ENCODE peak calls at places on chromosomes 4 and X, in five cellular contexts. E is transverse colon, Q is right cardiac atrium, Z is breast epithelium, V is fibroblast of pulmonary artery. P is an unnamed sample.

GRCh38 chr4:54015421-54016065 is 48.9 kb downstream of the CHIC2 start:
- DNase-seq in Z (no peak), V (no peak), Q (no peak), E (no peak), P (no peak)

GRCh38 chrX:72021975-72022374 is 109.7 kb downstream of the RTL5 start:
- DNase-seq in E (no peak), V (no peak), Q (no peak), Z (no peak), P (no peak)

GRCh38 chrX:103626855-103627254 is 1.9 kb upstream of the TCEAL1 start:
- DNase-seq in Z (no peak), Q (no peak), V (peak), E (no peak), P (no peak)

GRCh38 chrX:49171752-49172279 is at the start of gene PLP2:
- DNase-seq in Z (peak), V (peak), Q (peak), E (peak), P (no peak)

GRCh38 chr4:112765317-112765989 is 128.5 kb downstream of the LARP7 start:
- DNase-seq in V (peak), Z (no peak), Q (no peak), E (no peak), P (no peak)

GRCh38 chr4:6582889-6583504 is 8.0 kb downstream of the MAN2B2 start:
- DNase-seq in Q (no peak), Z (no peak), V (peak), E (no peak), P (no peak)

GRCh38 chr4:1628892-1629703 is 55.0 kb downstream of the FAM53A start:
- DNase-seq in E (peak), Z (no peak), V (peak), Q (peak), P (no peak)

GRCh38 chrX:136608295-136608933 is 39.5 kb upstream of the CD40LG start:
- DNase-seq in V (peak), E (peak), Q (peak), Z (no peak), P (no peak)

GRCh38 chr4:13306356-13306755 is 177.8 kb downstream of the RAB28 start:
- DNase-seq in Z (no peak), V (no peak), E (no peak), Q (no peak), P (no peak)

GRCh38 chrX:150849996-150850720 is 48.3 kb downstream of the CD99L2 start:
- DNase-seq in Z (no peak), Q (no peak), E (no peak), V (no peak), P (no peak)

GRCh38 chr4:48093949-48094550 is 40.0 kb downstream of the TXK start:
- DNase-seq in V (peak), Q (no peak), Z (no peak), E (peak), P (no peak)

GRCh38 chr4:168440442-168441264 is 39.6 kb downstream of the DDX60L start:
- DNase-seq in Z (no peak), E (no peak), Q (no peak), V (peak), P (no peak)

GRCh38 chrX:116749943-116750342 is 287.2 kb upstream of the CT83 start:
- DNase-seq in V (no peak), Q (no peak), E (no peak), Z (no peak), P (no peak)

GRCh38 chr4:184815046-184815877 is 10.5 kb downstream of the ACSL1 start:
- DNase-seq in V (peak), E (peak), Q (peak), Z (peak), P (peak)

GRCh38 chrX:30278365-30278764 is 30.8 kb downstream of the NR0B1 start:
- DNase-seq in E (no peak), V (peak), Z (no peak), Q (no peak), P (no peak)

GRCh38 chr4:1192493-1193205 is 20.3 kb upstream of the SPON2 start:
- DNase-seq in Z (peak), V (no peak), Q (peak), E (peak), P (no peak)

GRCh38 chrX:135973025-135973547 is 702 bp downstream of the MMGT1 start:
- DNase-seq in E (peak), Z (no peak), Q (no peak), V (peak), P (no peak)

GRCh38 chr4:63563288-63564014 is 845.8 kb downstream of the TECRL start:
- DNase-seq in E (no peak), Z (no peak), V (no peak), Q (peak), P (no peak)

GRCh38 chrX:140712413-140713173 is 3.0 kb downstream of the LINC00632 start:
- DNase-seq in E (peak), V (peak), Q (peak), Z (peak), P (peak)

GRCh38 chrX:118271770-118272169 is 74.1 kb upstream of the WDR44 start:
- DNase-seq in V (peak), E (no peak), Q (no peak), Z (no peak), P (no peak)

GRCh38 chr4:70863099-70863790 is 23.6 kb upstream of the GRSF1 start:
- DNase-seq in Z (no peak), E (no peak), V (no peak), Q (no peak), P (no peak)

GRCh38 chrX:21528076-21528475 is 130.1 kb downstream of the KLHL34 start:
- DNase-seq in E (no peak), Q (no peak), Z (no peak), V (peak), P (no peak)

GRCh38 chr4:100984901-100985300 is 362.4 kb downstream of the PPP3CA start:
- DNase-seq in Z (no peak), Q (no peak), V (peak), E (no peak), P (peak)

GRCh38 chr4:173281420-173282333 is 52.5 kb downstream of the HMGB2 start:
- DNase-seq in V (no peak), E (no peak), Q (no peak), Z (no peak), P (no peak)
- H3K4me3 ChIP-seq in V (peak), E (no peak), Q (peak), Z (no peak), P (no peak)

GRCh38 chrX:68669872-68670271 is 22.4 kb downstream of the STARD8 start:
- DNase-seq in V (no peak), Q (no peak), E (no peak), Z (no peak), P (no peak)

GRCh38 chrX:68671221-68671620 is 23.8 kb downstream of the STARD8 start:
- DNase-seq in Q (no peak), V (no peak), Z (no peak), E (no peak), P (no peak)

GRCh38 chrX:68675466-68675865 is 28.0 kb downstream of the STARD8 start:
- DNase-seq in Q (no peak), Z (no peak), E (no peak), V (no peak), P (no peak)

GRCh38 chrX:68669094-68669830 is 21.8 kb downstream of the STARD8 start:
- DNase-seq in V (no peak), Z (no peak), Q (no peak), E (no peak), P (no peak)

DNA sequence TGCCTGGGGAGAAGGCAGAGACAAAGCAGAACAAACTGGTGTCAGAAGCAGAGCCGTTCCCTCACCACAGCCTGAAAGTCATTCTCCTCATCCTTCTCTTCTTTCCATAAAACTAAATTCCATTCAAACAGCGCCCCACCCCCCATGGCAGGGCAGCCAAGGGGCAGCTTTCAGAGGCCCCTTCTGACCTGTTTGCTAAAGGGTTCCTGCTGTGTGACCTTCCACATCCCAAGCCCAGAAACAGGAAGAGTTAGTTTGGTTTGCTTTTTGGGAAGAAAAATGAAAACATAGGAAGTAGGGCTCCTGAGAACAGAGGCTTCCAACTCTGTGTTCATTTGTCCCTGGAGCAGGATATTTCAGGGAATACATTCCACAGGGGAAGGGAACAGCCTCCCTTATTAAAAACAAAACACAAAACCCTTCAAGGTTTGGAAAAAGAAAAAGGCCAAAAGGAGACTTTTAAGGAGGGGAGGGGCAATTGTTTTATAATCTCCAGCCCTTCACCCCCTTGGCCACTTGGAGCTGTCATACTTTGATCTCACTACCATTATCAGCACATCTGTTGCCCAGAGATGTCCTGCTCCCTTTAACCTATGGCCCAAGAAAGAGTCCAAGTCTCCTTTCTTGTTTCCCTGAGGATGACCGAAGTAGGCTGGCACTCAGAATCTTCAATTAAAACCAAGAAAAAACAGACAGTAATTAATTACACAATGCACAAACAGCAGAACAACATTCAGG is 25.3 kb downstream of the STARD8 start:
- DNase-seq in Z (no peak), V (no peak), Q (peak), E (no peak), P (no peak)
- H3K4me3 ChIP-seq in Z (no peak), V (no peak), Q (no peak), E (no peak), P (no peak)

GRCh38 chrX:123570011-123570590 is 162.8 kb downstream of the THOC2 start:
- DNase-seq in E (no peak), V (no peak), Z (peak), Q (no peak), P (no peak)
- H3K4me3 ChIP-seq in E (no peak), V (no peak), Z (no peak), Q (no peak), P (no peak)

GRCh38 chr4:69760455-69760854 is at the start of gene SULT1B1:
- DNase-seq in Q (peak), Z (no peak), V (peak), E (peak), P (peak)
- H3K4me3 ChIP-seq in Q (peak), Z (no peak), V (peak), E (peak), P (peak)

GRCh38 chrX:128335671-128336070 is 283.5 kb upstream of the ACTRT1 start:
- DNase-seq in V (no peak), Q (no peak), E (no peak), Z (no peak), P (no peak)
- H3K4me3 ChIP-seq in V (no peak), Q (no peak), E (no peak), Z (no peak), P (no peak)